ENCODE peak calls at places on chromosomes 13 and 19, in five cellular contexts. X is H1, P is HepG2, V is GM12878, O is K562. B is an unnamed sample.

GRCh38 chr13:48892311-48892710 is 83.4 kb upstream of the FNDC3A start:
- DNase-seq in X (no peak), P (peak), V (no peak), O (no peak), B (no peak)

GRCh38 chr13:95535243-95535642 is 17.3 kb upstream of the CLDN10 start:
- DNase-seq in X (no peak), P (peak), V (no peak), O (peak), B (no peak)

GRCh38 chr19:18999896-19000620 is 33.3 kb downstream of the SUGP2 start:
- DNase-seq in X (no peak), P (no peak), V (no peak), O (no peak), B (peak)

GRCh38 chr13:43728411-43728810 is 58.4 kb downstream of the ENOX1 start:
- DNase-seq in X (no peak), P (no peak), V (no peak), O (no peak), B (no peak)

GRCh38 chr13:37595162-37595561 is 3.4 kb downstream of the POSTN start:
- DNase-seq in X (no peak), P (no peak), V (no peak), O (no peak), B (no peak)

GRCh38 chr13:63367522-63368198 is 1952.0 kb upstream of the PCDH20 start:
- DNase-seq in X (no peak), P (no peak), V (no peak), O (no peak), B (no peak)

GRCh38 chr19:18879579-18880373 is 16.2 kb downstream of the CERS1 start:
- DNase-seq in X (peak), P (no peak), V (no peak), O (peak), B (peak)

GRCh38 chr13:100244431-100244830 is 155.5 kb downstream of the PCCA start:
- DNase-seq in X (no peak), P (no peak), V (no peak), O (no peak), B (no peak)

GRCh38 chr13:113537909-113538688 is 46.5 kb upstream of the TFDP1 start:
- DNase-seq in X (no peak), P (no peak), V (no peak), O (no peak), B (no peak)

GRCh38 chr19:51994048-51994644 is 7.5 kb upstream of the ZNF350 start:
- DNase-seq in X (no peak), P (no peak), V (no peak), O (no peak), B (no peak)

GRCh38 chr13:31278874-31279273 is 79.1 kb downstream of the B3GLCT start:
- DNase-seq in X (no peak), P (no peak), V (no peak), O (no peak), B (no peak)

GRCh38 chr13:42745655-42746054 is 35.7 kb upstream of the FAM216B start:
- DNase-seq in X (no peak), P (no peak), V (no peak), O (no peak), B (no peak)

GRCh38 chr13:37369618-37370017 is 228.9 kb downstream of the POSTN start:
- DNase-seq in X (no peak), P (no peak), V (no peak), O (no peak), B (no peak)

GRCh38 chr13:24032674-24033073 is 127.8 kb upstream of the SPATA13 start:
- DNase-seq in X (no peak), P (peak), V (no peak), O (no peak), B (no peak)

GRCh38 chr19:58476498-58477015 is 405 bp downstream of the ZNF446 start:
- DNase-seq in X (no peak), P (peak), V (no peak), O (peak), B (peak)

GRCh38 chr19:18373892-18374629 is 11.9 kb upstream of the GDF15 start:
- DNase-seq in X (peak), P (peak), V (peak), O (peak), B (peak)

GRCh38 chr19:20333508-20333907 is 166.5 kb downstream of the ZNF486 start:
- DNase-seq in X (no peak), P (no peak), V (no peak), O (no peak), B (no peak)
- TF ChIP-seq GABPA in X (no peak), P (no peak), V (no peak), O (no peak), B (no peak)

GRCh38 chr19:54199401-54199800 is 1.3 kb upstream of the RPS9 start:
- DNase-seq in X (no peak), P (no peak), V (no peak), O (no peak), B (no peak)
- H3K9ac ChIP-seq in X (no peak), P (no peak), V (no peak), O (peak), B (no peak)

GRCh38 chr19:1482361-1483066 is 3.5 kb upstream of the C19orf25 start:
- DNase-seq in X (no peak), P (peak), V (no peak), O (no peak), B (peak)
- TF ChIP-seq GABPA in X (no peak), P (no peak), V (no peak), O (no peak), B (no peak)

GRCh38 chr13:21079206-21079605 is 17.8 kb upstream of the LATS2 start:
- DNase-seq in X (no peak), P (no peak), V (no peak), O (no peak), B (no peak)

GRCh38 chr13:21078501-21078900 is 17.1 kb upstream of the LATS2 start:
- DNase-seq in X (no peak), P (no peak), V (no peak), O (no peak), B (no peak)

GRCh38 chr13:21077360-21078353 is 16.3 kb upstream of the LATS2 start:
- DNase-seq in X (no peak), P (no peak), V (no peak), O (no peak), B (no peak)

GRCh38 chr13:21081926-21082325 is 20.5 kb upstream of the LATS2 start:
- DNase-seq in X (no peak), P (no peak), V (no peak), O (no peak), B (no peak)

GRCh38 chr13:21079761-21080730 is 18.7 kb upstream of the LATS2 start:
- DNase-seq in X (no peak), P (peak), V (no peak), O (no peak), B (no peak)
- H3K9ac ChIP-seq in X (no peak), P (no peak), V (no peak), O (no peak), B (peak)

GRCh38 chr19:29590278-29590677 is 15.8 kb upstream of the POP4 start:
- DNase-seq in X (no peak), P (no peak), V (no peak), O (no peak), B (no peak)
- TF ChIP-seq GABPA in X (no peak), P (no peak), V (no peak), O (no peak), B (no peak)